ENCODE peak calls at places on chromosomes 6 and 20, in seven cellular contexts. N is neural crest cell; C is AG09309; D is CD8-positive, alpha-beta T cell; K is heart left ventricle; P is fibroblast of mammary gland; S is bronchial epithelial cell. Z is an unnamed sample.

GRCh38 chr6:168968228-168968627 is 285.4 kb downstream of the THBS2 start:
- DNase-seq in N (no peak), C (peak), D (no peak), K (peak), P (peak), S (peak), Z (no peak)

GRCh38 chr6:111417181-111417585 is 65.8 kb downstream of the REV3L start:
- DNase-seq in N (no peak), C (no peak), D (no peak), K (peak), P (peak), S (no peak), Z (no peak)

GRCh38 chr20:21241400-21241799 is 61.7 kb upstream of the XRN2 start:
- DNase-seq in N (no peak), C (no peak), D (no peak), K (no peak), P (no peak), S (no peak), Z (no peak)

GRCh38 chr20:13355386-13355785 is 134.3 kb downstream of the ISM1 start:
- DNase-seq in N (no peak), C (no peak), D (no peak), K (no peak), P (no peak), S (peak), Z (peak)

GRCh38 chr6:106684011-106684410 is 54.6 kb downstream of the QRSL1 start:
- DNase-seq in N (no peak), C (no peak), D (no peak), K (no peak), P (no peak), S (no peak), Z (no peak)

GRCh38 chr6:137216875-137217553 is 2.2 kb downstream of the IFNGR1 start:
- DNase-seq in N (no peak), C (no peak), D (no peak), K (peak), P (no peak), S (peak), Z (peak)

GRCh38 chr20:3871549-3872265 is 17.5 kb upstream of the PANK2 start:
- DNase-seq in N (no peak), C (no peak), D (no peak), K (no peak), P (no peak), S (peak), Z (peak)

GRCh38 chr6:22350109-22350508 is 53.3 kb upstream of the PRL start:
- DNase-seq in N (no peak), C (no peak), D (no peak), K (no peak), P (peak), S (no peak), Z (no peak)

GRCh38 chr6:19301980-19302379 is 535.2 kb upstream of the ID4 start:
- DNase-seq in N (no peak), C (peak), D (no peak), K (no peak), P (peak), S (peak), Z (peak)

GRCh38 chr6:8180327-8181161 is 78.2 kb upstream of the EEF1E1 start:
- DNase-seq in N (no peak), C (peak), D (no peak), K (no peak), P (peak), S (peak), Z (peak)

GRCh38 chr6:116078945-116079344 is 18.3 kb upstream of the FRK start:
- DNase-seq in N (no peak), C (no peak), D (no peak), K (no peak), P (no peak), S (no peak), Z (no peak)

GRCh38 chr6:22765015-22765414 is 195.6 kb downstream of the HDGFL1 start:
- DNase-seq in N (no peak), C (no peak), D (no peak), K (no peak), P (peak), S (peak), Z (no peak)

GRCh38 chr6:24883618-24884017 is 52.1 kb downstream of the RIPOR2 start:
- DNase-seq in N (no peak), C (peak), D (no peak), K (no peak), P (peak), S (no peak), Z (no peak)

GRCh38 chr6:43951756-43952675 is 175.2 kb downstream of the MRPL14 start:
- DNase-seq in N (no peak), C (no peak), D (no peak), K (no peak), P (no peak), S (no peak), Z (no peak)
- TF ChIP-seq CTCF in N (no peak), C (no peak), D (no peak), K (no peak), P (no peak), S (no peak), Z (no peak)

DNA sequence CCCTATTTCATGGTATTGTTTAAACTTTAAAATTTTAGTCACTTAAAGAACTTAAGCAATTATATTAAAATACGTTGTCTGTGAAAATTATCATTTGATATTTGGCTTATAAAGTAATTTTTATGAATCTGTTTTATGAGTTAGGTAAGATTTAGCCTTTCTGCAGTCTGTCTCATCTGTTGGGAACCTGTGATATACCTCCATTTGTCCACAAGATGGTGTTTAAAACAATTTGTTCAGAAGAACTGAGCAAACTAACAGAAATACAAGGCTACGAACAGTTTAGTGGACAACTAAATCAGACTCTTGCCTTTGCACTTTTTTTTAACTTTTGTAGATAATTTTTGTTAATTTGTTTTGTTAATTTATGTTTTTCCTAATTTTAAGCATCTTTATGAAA is 92.4 kb downstream of the COL9A1 start:
- DNase-seq in N (no peak), C (no peak), D (no peak), K (no peak), P (peak), S (peak), Z (peak)
- TF ChIP-seq CTCF in N (peak), C (peak), D (no peak), K (peak), P (peak), S (peak), Z (peak)

DNA sequence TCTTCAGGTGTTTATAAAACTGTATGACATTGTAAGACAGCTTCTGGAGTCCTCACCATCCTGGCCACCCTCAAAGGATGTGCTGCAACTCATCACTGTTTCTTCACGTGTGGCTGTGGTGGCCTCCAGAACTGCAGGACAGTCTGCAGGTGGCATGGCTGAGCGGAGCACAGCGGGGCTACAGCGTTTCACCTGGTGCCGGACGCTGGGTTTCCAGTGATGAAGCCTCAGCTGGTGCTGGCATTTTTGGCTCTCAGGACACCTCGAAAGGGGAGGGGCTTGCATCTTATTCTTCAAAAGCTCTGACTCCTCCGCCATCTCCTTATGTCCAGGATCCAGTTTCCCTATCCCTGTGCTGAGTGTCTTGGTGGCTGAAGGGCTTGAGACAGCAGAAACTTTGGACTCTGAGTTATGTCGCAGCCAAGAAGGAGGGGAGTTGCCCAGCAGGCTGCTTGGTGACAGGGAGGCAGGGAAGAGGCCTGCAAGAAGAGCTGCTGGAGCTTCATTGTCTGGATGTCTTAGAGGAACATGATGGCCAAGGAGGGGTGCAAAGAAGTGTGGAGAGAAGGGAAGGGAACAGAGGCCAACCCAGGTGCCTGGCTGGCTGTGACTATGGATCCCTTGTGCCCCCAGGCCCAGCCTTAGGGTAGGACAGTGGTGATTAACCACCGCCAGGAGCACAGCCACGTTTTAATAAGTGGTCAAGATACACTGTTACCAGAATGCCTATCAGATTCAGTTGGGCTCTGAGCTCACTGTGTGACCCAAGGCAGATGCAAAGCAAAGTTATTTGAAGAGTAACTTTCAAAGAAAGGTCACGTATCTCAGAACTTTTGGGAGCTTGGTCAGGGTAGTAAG is 58.7 kb downstream of the GTF2H5 start:
- DNase-seq in N (no peak), C (no peak), D (no peak), K (no peak), P (no peak), S (no peak), Z (no peak)
- TF ChIP-seq CTCF in N (no peak), C (no peak), D (no peak), K (no peak), P (no peak), S (no peak), Z (no peak)

GRCh38 chr20:5147193-5147592 is 20.4 kb downstream of the CDS2 start:
- DNase-seq in N (no peak), C (no peak), D (no peak), K (no peak), P (no peak), S (no peak), Z (no peak)

GRCh38 chr20:5146302-5146653 is 19.5 kb downstream of the CDS2 start:
- DNase-seq in N (no peak), C (no peak), D (no peak), K (no peak), P (no peak), S (no peak), Z (no peak)

GRCh38 chr20:5150226-5151076 is 23.6 kb downstream of the CDS2 start:
- DNase-seq in N (no peak), C (no peak), D (no peak), K (no peak), P (peak), S (no peak), Z (peak)

GRCh38 chr20:5149892-5150225 is 23.1 kb downstream of the CDS2 start:
- DNase-seq in N (no peak), C (no peak), D (no peak), K (no peak), P (no peak), S (no peak), Z (no peak)

GRCh38 chr20:5148581-5148980 is 21.8 kb downstream of the CDS2 start:
- DNase-seq in N (no peak), C (no peak), D (no peak), K (no peak), P (no peak), S (no peak), Z (no peak)
- TF ChIP-seq CTCF in N (no peak), C (no peak), D (no peak), K (no peak), P (no peak), S (no peak), Z (no peak)

DNA sequence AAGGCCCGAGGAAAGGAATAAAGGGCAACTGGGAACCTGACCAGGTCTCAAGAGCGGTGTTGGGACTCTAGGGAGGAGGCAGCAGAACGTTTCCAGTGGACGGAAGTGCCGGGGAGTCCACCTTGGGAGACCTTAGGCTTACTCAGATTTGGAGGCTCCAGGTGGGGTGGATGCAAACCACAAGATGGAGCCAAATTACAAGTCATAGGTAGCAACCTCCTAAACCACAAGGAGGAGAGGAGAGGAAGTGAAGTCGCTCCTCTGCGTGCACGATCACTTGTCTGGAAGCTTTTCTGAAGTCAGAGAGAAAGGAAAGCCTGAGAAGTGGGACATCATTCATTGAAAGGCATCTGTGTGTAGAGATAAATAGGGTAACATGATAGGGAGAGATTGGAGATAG is 9.3 kb downstream of the HLA-DOA start:
- DNase-seq in N (no peak), C (no peak), D (no peak), K (no peak), P (no peak), S (peak), Z (peak)
- TF ChIP-seq CTCF in N (peak), C (no peak), D (no peak), K (peak), P (no peak), S (peak), Z (no peak)

GRCh38 chr6:49911252-49911651 is 44.9 kb upstream of the CRISP1 start:
- DNase-seq in N (no peak), C (no peak), D (no peak), K (no peak), P (no peak), S (no peak), Z (no peak)
- TF ChIP-seq CTCF in N (no peak), C (no peak), D (no peak), K (no peak), P (no peak), S (no peak), Z (no peak)

GRCh38 chr6:36665180-36665579 is 13.3 kb upstream of the CDKN1A start:
- DNase-seq in N (no peak), C (no peak), D (no peak), K (no peak), P (no peak), S (no peak), Z (no peak)

GRCh38 chr6:36662380-36662779 is 16.1 kb upstream of the CDKN1A start:
- DNase-seq in N (no peak), C (no peak), D (no peak), K (no peak), P (no peak), S (no peak), Z (no peak)

GRCh38 chr6:36660771-36661471 is 17.6 kb upstream of the CDKN1A start:
- DNase-seq in N (peak), C (no peak), D (no peak), K (peak), P (peak), S (no peak), Z (no peak)

GRCh38 chr6:36662827-36663256 is 15.7 kb upstream of the CDKN1A start:
- DNase-seq in N (no peak), C (no peak), D (peak), K (no peak), P (no peak), S (peak), Z (peak)

DNA sequence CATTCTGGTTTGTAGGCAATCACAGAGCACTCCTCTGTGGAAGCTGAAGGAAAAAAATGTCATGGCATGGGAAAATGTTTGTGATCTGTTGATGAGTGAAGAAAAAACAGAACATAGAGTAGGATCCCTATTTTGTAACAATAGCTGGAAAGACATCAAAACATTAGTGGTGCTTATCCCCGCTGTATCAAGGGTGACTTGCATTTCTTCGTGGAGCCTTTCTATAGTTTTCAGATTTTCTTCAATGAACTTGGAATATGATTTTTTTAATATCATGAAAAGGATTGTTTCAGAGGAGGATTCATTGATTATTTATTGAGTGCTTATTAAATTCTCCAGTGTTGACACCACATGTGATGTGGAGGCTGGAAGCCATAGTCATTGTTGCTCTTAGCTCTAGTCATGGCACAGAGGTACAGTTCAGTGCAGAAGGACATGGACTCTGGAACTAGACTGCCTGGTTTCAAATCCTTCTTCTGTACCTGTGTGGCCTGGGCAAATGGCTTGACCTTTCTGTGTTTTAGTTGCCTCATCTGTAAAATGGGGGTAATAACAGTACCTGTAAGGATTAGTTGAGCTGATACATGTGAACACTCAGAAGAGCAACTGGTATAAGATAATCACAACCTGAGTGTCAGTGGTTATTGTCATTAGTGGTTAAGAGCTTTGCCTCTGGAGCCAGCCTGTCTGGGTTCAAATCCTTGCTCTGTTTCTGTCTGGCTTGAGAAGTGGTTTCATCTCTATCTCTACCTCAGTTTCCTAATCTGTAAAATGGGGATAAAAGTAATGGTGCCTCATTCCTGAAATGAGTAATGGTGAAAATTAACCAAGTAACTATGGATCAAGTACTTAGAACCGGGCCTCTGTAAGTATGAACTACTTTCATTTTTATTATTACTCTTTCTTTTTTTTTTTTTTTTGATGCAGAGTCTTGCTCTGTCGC is 14.7 kb upstream of the CDKN1A start:
- DNase-seq in N (no peak), C (no peak), D (no peak), K (no peak), P (no peak), S (no peak), Z (no peak)
- TF ChIP-seq CTCF in N (no peak), C (no peak), D (no peak), K (no peak), P (no peak), S (no peak), Z (no peak)

GRCh38 chr20:39424923-39425678 is 463.0 kb downstream of the DHX35 start:
- DNase-seq in N (no peak), C (no peak), D (no peak), K (no peak), P (peak), S (no peak), Z (no peak)

GRCh38 chr20:39433461-39433860 is 471.3 kb downstream of the DHX35 start:
- DNase-seq in N (no peak), C (no peak), D (no peak), K (no peak), P (peak), S (peak), Z (no peak)

GRCh38 chr20:39429716-39430115 is 467.6 kb downstream of the DHX35 start:
- DNase-seq in N (no peak), C (no peak), D (no peak), K (no peak), P (peak), S (peak), Z (peak)
- TF ChIP-seq CTCF in N (peak), C (no peak), D (no peak), K (peak), P (peak), S (peak), Z (peak)

GRCh38 chr20:37755665-37756064 is 61.8 kb downstream of the CTNNBL1 start:
- DNase-seq in N (no peak), C (no peak), D (no peak), K (peak), P (peak), S (no peak), Z (no peak)
- TF ChIP-seq CTCF in N (peak), C (no peak), D (no peak), K (peak), P (no peak), S (no peak), Z (no peak)

GRCh38 chr6:142545147-142545546 is 243.3 kb downstream of the ADGRG6 start:
- DNase-seq in N (no peak), C (no peak), D (no peak), K (no peak), P (no peak), S (no peak), Z (no peak)

GRCh38 chr6:142543576-142543975 is 241.8 kb downstream of the ADGRG6 start:
- DNase-seq in N (no peak), C (no peak), D (no peak), K (no peak), P (peak), S (no peak), Z (no peak)

GRCh38 chr6:142544199-142544838 is 242.5 kb downstream of the ADGRG6 start:
- DNase-seq in N (no peak), C (no peak), D (no peak), K (no peak), P (no peak), S (no peak), Z (no peak)

GRCh38 chr6:142537612-142538478 is 236.0 kb downstream of the ADGRG6 start:
- DNase-seq in N (no peak), C (no peak), D (no peak), K (no peak), P (peak), S (peak), Z (peak)

GRCh38 chr6:142542704-142543233 is 241.0 kb downstream of the ADGRG6 start:
- DNase-seq in N (no peak), C (peak), D (no peak), K (peak), P (peak), S (peak), Z (peak)
- TF ChIP-seq CTCF in N (no peak), C (no peak), D (no peak), K (no peak), P (no peak), S (no peak), Z (no peak)

Z was measured in MCF 10A.